ENCODE peak calls at places on chromosomes 4 and X, in seven cellular contexts. One of them, this sample, is unnamed.

GRCh38 chr4:6195602-6196319 is 4.6 kb downstream of the JAKMIP1 start:
- DNase-seq in upper lobe of right lung: no peak
- DNase-seq in HTR-8/SVneo: no peak
- DNase-seq in stimulated activated CD4-positive, alpha-beta T cell treated with anti-CD3 and anti-CD28 coated beads, Interleukin-4, amount 100 ng/mL, for 4 hours: no peak
- DNase-seq in NCI-H460: no peak
- DNase-seq in heart left ventricle: no peak
- DNase-seq in smooth muscle cell of the brain vasculature: no peak
- DNase-seq in this sample: no peak

GRCh38 chrX:154655786-154656185 is 2.4 kb upstream of the CTAG2 start:
- DNase-seq in upper lobe of right lung: no peak
- DNase-seq in HTR-8/SVneo: no peak
- DNase-seq in stimulated activated CD4-positive, alpha-beta T cell treated with anti-CD3 and anti-CD28 coated beads, Interleukin-4, amount 100 ng/mL, for 4 hours: no peak
- DNase-seq in NCI-H460: no peak
- DNase-seq in heart left ventricle: no peak
- DNase-seq in smooth muscle cell of the brain vasculature: no peak
- DNase-seq in this sample: peak; percentile 1

GRCh38 chr4:5753766-5754528 is 42.9 kb downstream of the EVC start:
- DNase-seq in upper lobe of right lung: peak; percentile 45
- DNase-seq in HTR-8/SVneo: peak; percentile 35
- DNase-seq in stimulated activated CD4-positive, alpha-beta T cell treated with anti-CD3 and anti-CD28 coated beads, Interleukin-4, amount 100 ng/mL, for 4 hours: no peak
- DNase-seq in NCI-H460: no peak
- DNase-seq in heart left ventricle: no peak
- DNase-seq in smooth muscle cell of the brain vasculature: no peak
- DNase-seq in this sample: peak; percentile 19

GRCh38 chr4:6987566-6987920 is 55.6 kb upstream of the TADA2B start:
- DNase-seq in upper lobe of right lung: no peak
- DNase-seq in HTR-8/SVneo: no peak
- DNase-seq in stimulated activated CD4-positive, alpha-beta T cell treated with anti-CD3 and anti-CD28 coated beads, Interleukin-4, amount 100 ng/mL, for 4 hours: no peak
- DNase-seq in NCI-H460: no peak
- DNase-seq in heart left ventricle: no peak
- DNase-seq in smooth muscle cell of the brain vasculature: no peak
- DNase-seq in this sample: peak; percentile 49

GRCh38 chr4:164212134-164212533 is 541.8 kb upstream of the SMIM31 start:
- DNase-seq in upper lobe of right lung: no peak
- DNase-seq in HTR-8/SVneo: peak; percentile 10
- DNase-seq in stimulated activated CD4-positive, alpha-beta T cell treated with anti-CD3 and anti-CD28 coated beads, Interleukin-4, amount 100 ng/mL, for 4 hours: no peak
- DNase-seq in NCI-H460: no peak
- DNase-seq in heart left ventricle: no peak
- DNase-seq in smooth muscle cell of the brain vasculature: no peak
- DNase-seq in this sample: no peak

GRCh38 chr4:992297-993110 is 700 bp downstream of the SLC26A1 start:
- DNase-seq in upper lobe of right lung: peak; percentile 89
- DNase-seq in HTR-8/SVneo: no peak
- DNase-seq in stimulated activated CD4-positive, alpha-beta T cell treated with anti-CD3 and anti-CD28 coated beads, Interleukin-4, amount 100 ng/mL, for 4 hours: no peak
- DNase-seq in NCI-H460: peak; percentile 45
- DNase-seq in heart left ventricle: peak; percentile 44
- DNase-seq in smooth muscle cell of the brain vasculature: no peak
- DNase-seq in this sample: peak; percentile 92

GRCh38 chrX:138859421-138859820 is 147.9 kb upstream of the FGF13 start:
- DNase-seq in upper lobe of right lung: no peak
- DNase-seq in HTR-8/SVneo: no peak
- DNase-seq in stimulated activated CD4-positive, alpha-beta T cell treated with anti-CD3 and anti-CD28 coated beads, Interleukin-4, amount 100 ng/mL, for 4 hours: no peak
- DNase-seq in NCI-H460: no peak
- DNase-seq in heart left ventricle: no peak
- DNase-seq in smooth muscle cell of the brain vasculature: no peak
- DNase-seq in this sample: no peak

GRCh38 chr4:15066140-15066539 is 63.9 kb downstream of the CPEB2 start:
- DNase-seq in upper lobe of right lung: no peak
- DNase-seq in HTR-8/SVneo: no peak
- DNase-seq in stimulated activated CD4-positive, alpha-beta T cell treated with anti-CD3 and anti-CD28 coated beads, Interleukin-4, amount 100 ng/mL, for 4 hours: no peak
- DNase-seq in NCI-H460: no peak
- DNase-seq in heart left ventricle: no peak
- DNase-seq in smooth muscle cell of the brain vasculature: no peak
- DNase-seq in this sample: no peak

GRCh38 chr4:120749445-120750151 is 172.9 kb downstream of the PRDM5 start:
- DNase-seq in upper lobe of right lung: no peak
- DNase-seq in HTR-8/SVneo: no peak
- DNase-seq in stimulated activated CD4-positive, alpha-beta T cell treated with anti-CD3 and anti-CD28 coated beads, Interleukin-4, amount 100 ng/mL, for 4 hours: no peak
- DNase-seq in NCI-H460: no peak
- DNase-seq in heart left ventricle: no peak
- DNase-seq in smooth muscle cell of the brain vasculature: no peak
- DNase-seq in this sample: no peak

GRCh38 chr4:124933521-124933920 is 221.0 kb upstream of the ANKRD50 start:
- DNase-seq in upper lobe of right lung: no peak
- DNase-seq in HTR-8/SVneo: no peak
- DNase-seq in stimulated activated CD4-positive, alpha-beta T cell treated with anti-CD3 and anti-CD28 coated beads, Interleukin-4, amount 100 ng/mL, for 4 hours: no peak
- DNase-seq in NCI-H460: no peak
- DNase-seq in heart left ventricle: no peak
- DNase-seq in smooth muscle cell of the brain vasculature: no peak
- DNase-seq in this sample: no peak

GRCh38 chrX:16870861-16871584 is 861 bp upstream of the RBBP7 start:
- DNase-seq in upper lobe of right lung: no peak
- DNase-seq in HTR-8/SVneo: no peak
- DNase-seq in stimulated activated CD4-positive, alpha-beta T cell treated with anti-CD3 and anti-CD28 coated beads, Interleukin-4, amount 100 ng/mL, for 4 hours: no peak
- DNase-seq in NCI-H460: no peak
- DNase-seq in heart left ventricle: peak; percentile 61
- DNase-seq in smooth muscle cell of the brain vasculature: no peak
- DNase-seq in this sample: peak; percentile 47

GRCh38 chr4:26204911-26205368 is 115.9 kb upstream of the RBPJ start:
- DNase-seq in upper lobe of right lung: no peak
- DNase-seq in HTR-8/SVneo: no peak
- DNase-seq in stimulated activated CD4-positive, alpha-beta T cell treated with anti-CD3 and anti-CD28 coated beads, Interleukin-4, amount 100 ng/mL, for 4 hours: no peak
- DNase-seq in NCI-H460: no peak
- DNase-seq in heart left ventricle: peak; percentile 75
- DNase-seq in smooth muscle cell of the brain vasculature: no peak
- DNase-seq in this sample: no peak

GRCh38 chr4:96052827-96053226 is 212.9 kb downstream of the PDHA2 start:
- DNase-seq in upper lobe of right lung: no peak
- DNase-seq in HTR-8/SVneo: no peak
- DNase-seq in stimulated activated CD4-positive, alpha-beta T cell treated with anti-CD3 and anti-CD28 coated beads, Interleukin-4, amount 100 ng/mL, for 4 hours: no peak
- DNase-seq in NCI-H460: no peak
- DNase-seq in heart left ventricle: no peak
- DNase-seq in smooth muscle cell of the brain vasculature: no peak
- DNase-seq in this sample: no peak

GRCh38 chr4:88104902-88105610 is 53.4 kb downstream of the ABCG2 start:
- DNase-seq in upper lobe of right lung: no peak
- DNase-seq in HTR-8/SVneo: peak; percentile 34
- DNase-seq in stimulated activated CD4-positive, alpha-beta T cell treated with anti-CD3 and anti-CD28 coated beads, Interleukin-4, amount 100 ng/mL, for 4 hours: no peak
- DNase-seq in NCI-H460: peak; percentile 60
- DNase-seq in heart left ventricle: no peak
- DNase-seq in smooth muscle cell of the brain vasculature: peak; percentile 53
- DNase-seq in this sample: peak; percentile 14

GRCh38 chrX:105210258-105210657 is 10.2 kb downstream of the TEX13A start:
- DNase-seq in upper lobe of right lung: no peak
- DNase-seq in HTR-8/SVneo: no peak
- DNase-seq in stimulated activated CD4-positive, alpha-beta T cell treated with anti-CD3 and anti-CD28 coated beads, Interleukin-4, amount 100 ng/mL, for 4 hours: no peak
- DNase-seq in NCI-H460: no peak
- DNase-seq in heart left ventricle: no peak
- DNase-seq in smooth muscle cell of the brain vasculature: no peak
- DNase-seq in this sample: no peak

GRCh38 chrX:9942086-9942485 is 25.1 kb upstream of the CLDN34 start:
- DNase-seq in upper lobe of right lung: no peak
- DNase-seq in HTR-8/SVneo: no peak
- DNase-seq in stimulated activated CD4-positive, alpha-beta T cell treated with anti-CD3 and anti-CD28 coated beads, Interleukin-4, amount 100 ng/mL, for 4 hours: peak; percentile 53
- DNase-seq in NCI-H460: no peak
- DNase-seq in heart left ventricle: no peak
- DNase-seq in smooth muscle cell of the brain vasculature: no peak
- DNase-seq in this sample: no peak

GRCh38 chr4:1278336-1278670 is 11.4 kb upstream of the MAEA start:
- DNase-seq in upper lobe of right lung: no peak
- DNase-seq in HTR-8/SVneo: no peak
- DNase-seq in stimulated activated CD4-positive, alpha-beta T cell treated with anti-CD3 and anti-CD28 coated beads, Interleukin-4, amount 100 ng/mL, for 4 hours: no peak
- DNase-seq in NCI-H460: no peak
- DNase-seq in heart left ventricle: no peak
- DNase-seq in smooth muscle cell of the brain vasculature: no peak
- DNase-seq in this sample: no peak

GRCh38 chr4:54961357-54961975 is 163.9 kb downstream of the KDR start:
- DNase-seq in upper lobe of right lung: no peak
- DNase-seq in HTR-8/SVneo: peak; percentile 11
- DNase-seq in stimulated activated CD4-positive, alpha-beta T cell treated with anti-CD3 and anti-CD28 coated beads, Interleukin-4, amount 100 ng/mL, for 4 hours: no peak
- DNase-seq in NCI-H460: peak; percentile 6
- DNase-seq in heart left ventricle: no peak
- DNase-seq in smooth muscle cell of the brain vasculature: no peak
- DNase-seq in this sample: peak; percentile 44